ENCODE peak calls at places on chromosomes 5 and 9, in eight cellular contexts. B is left ventricle myocardium inferior; S is stimulated activated CD8-positive, alpha-beta memory T cell treated with anti-CD3 and anti-CD28 coated beads, Interleukin-4, amount 100 ng/mL, for 24 hours; P is A549; Z is renal cortical epithelial cell; U is endothelial cell; C is EH; F is iPS DF 19.7. I is an unnamed sample.

GRCh38 chr5:54495027-54495426 is 22.5 kb upstream of the SNX18 start:
- DNase-seq in P (no peak), B (no peak), C (no peak), Z (no peak), S (no peak), U (no peak), F (no peak), I (no peak)

GRCh38 chr5:43019615-43020293 is 20.4 kb downstream of the ANXA2R start:
- DNase-seq in B (no peak), S (peak), P (peak), U (peak), C (peak), F (no peak), Z (peak), I (peak)

GRCh38 chr5:137051165-137051564 is 448.0 kb downstream of the SPOCK1 start:
- DNase-seq in S (no peak), Z (no peak), P (no peak), F (no peak), B (no peak), C (peak), U (no peak), I (no peak)

GRCh38 chr5:159100022-159100927 is 559 bp upstream of the EBF1 start:
- DNase-seq in S (peak), U (peak), C (peak), B (peak), Z (peak), F (peak), P (peak), I (peak)

GRCh38 chr5:40988761-40989510 is 79.6 kb downstream of the C7 start:
- DNase-seq in B (no peak), P (peak), S (no peak), Z (peak), C (peak), F (no peak), U (no peak), I (no peak)

GRCh38 chr5:64074533-64074932 is 91.1 kb upstream of the RNF180 start:
- DNase-seq in C (peak), P (peak), Z (peak), F (peak), B (no peak), U (peak), S (no peak), I (no peak)

GRCh38 chr9:116574027-116574679 is 113.0 kb upstream of the TRIM32 start:
- DNase-seq in U (no peak), B (no peak), S (no peak), C (no peak), Z (no peak), P (peak), F (no peak), I (no peak)

GRCh38 chr9:92180669-92181181 is 65.5 kb upstream of the SPTLC1 start:
- DNase-seq in C (peak), U (no peak), Z (peak), S (no peak), F (no peak), B (no peak), P (no peak), I (no peak)

GRCh38 chr5:1444361-1445189 is 665 bp downstream of the SLC6A3 start:
- DNase-seq in F (no peak), S (no peak), B (no peak), C (no peak), Z (no peak), P (no peak), U (no peak), I (no peak)

GRCh38 chr9:129972816-129973215 is 70.2 kb downstream of the FNBP1 start:
- DNase-seq in U (no peak), C (no peak), F (no peak), Z (no peak), S (no peak), P (no peak), B (no peak), I (no peak)

GRCh38 chr9:95126739-95127138 is 190.8 kb downstream of the FANCC start:
- DNase-seq in Z (no peak), S (no peak), F (no peak), P (no peak), B (no peak), U (no peak), C (no peak), I (no peak)

GRCh38 chr5:31196309-31196708 is 2.8 kb downstream of the CDH6 start:
- DNase-seq in C (no peak), B (no peak), S (no peak), Z (peak), P (peak), F (no peak), U (no peak), I (no peak)

GRCh38 chr5:148208226-148208625 is 5.4 kb downstream of the SPINK6 start:
- DNase-seq in P (no peak), F (no peak), S (no peak), Z (no peak), U (no peak), B (no peak), C (no peak), I (no peak)

GRCh38 chr9:72537011-72537545 is 15.7 kb downstream of the TMC1 start:
- DNase-seq in P (no peak), Z (no peak), S (no peak), C (peak), B (no peak), F (no peak), U (no peak), I (no peak)

GRCh38 chr9:83435301-83435700 is 102.9 kb downstream of the FRMD3 start:
- DNase-seq in B (no peak), C (no peak), U (no peak), S (no peak), F (no peak), P (no peak), Z (no peak), I (no peak)

GRCh38 chr5:135391123-135391868 is 7.7 kb downstream of the MACROH2A1 start:
- DNase-seq in C (peak), P (no peak), B (no peak), Z (peak), U (no peak), F (no peak), S (no peak), I (no peak)

GRCh38 chr5:181052526-181052927 is 12.5 kb downstream of the BTNL9 start:
- DNase-seq in P (peak), F (no peak), C (no peak), B (peak), Z (no peak), U (peak), S (no peak), I (no peak)

GRCh38 chr5:141841781-141842180 is 36.4 kb downstream of the PCDH1 start:
- DNase-seq in F (no peak), C (no peak), Z (peak), B (no peak), U (no peak), S (no peak), P (no peak), I (no peak)

GRCh38 chr5:75052461-75053285 is at the start of gene GCNT4:
- DNase-seq in C (peak), Z (no peak), U (peak), S (peak), P (peak), F (no peak), B (peak), I (peak)